ENCODE peak calls at places on chromosomes 7 and 10, in nine cellular contexts. C is MM.1S, R is right atrium auricular region, I is lung, X is spleen, J is mammary epithelial cell, F is GM23338, A is IMR-90, U is HepG2. E is an unnamed sample.

GRCh38 chr7:19552576-19552975 is 156.3 kb downstream of the POLR1F start:
- DNase-seq in F (no peak), U (no peak), C (no peak), J (no peak), A (no peak), I (no peak), X (no peak), R (no peak), E (no peak)

GRCh38 chr10:37734971-37735370 is 122.4 kb downstream of the ZNF248 start:
- DNase-seq in R (no peak), F (no peak), I (no peak), C (no peak), X (no peak), A (peak; percentile 12), U (peak; percentile 72), J (peak; percentile 23), E (no peak)

GRCh38 chr7:73715648-73716317 is 3.7 kb downstream of the STX1A start:
- DNase-seq in J (peak; percentile 96), X (no peak), F (no peak), A (peak; percentile 98), C (no peak), R (no peak), U (peak; percentile 90), I (no peak), E (peak; percentile 84)

GRCh38 chr7:31171216-31171750 is 119.2 kb downstream of the ADCYAP1R1 start:
- DNase-seq in F (no peak), I (no peak), U (no peak), R (no peak), X (no peak), A (no peak), C (peak; percentile 71), J (no peak), E (no peak)

GRCh38 chr10:116263870-116264269 is 9.1 kb downstream of the GFRA1 start:
- DNase-seq in J (no peak), F (no peak), U (no peak), X (no peak), I (no peak), C (no peak), A (peak; percentile 10), R (no peak), E (no peak)

GRCh38 chr10:78623577-78624215 is 445.1 kb upstream of the ZMIZ1 start:
- DNase-seq in U (peak; percentile 66), C (no peak), R (no peak), J (peak; percentile 74), X (no peak), I (no peak), F (no peak), A (peak; percentile 90), E (peak; percentile 47)

GRCh38 chr7:2200584-2200980 is 32.2 kb downstream of the MAD1L1 start:
- DNase-seq in R (no peak), X (peak; percentile 62), U (no peak), C (no peak), I (no peak), J (no peak), F (no peak), A (no peak), E (no peak)

GRCh38 chr7:101728888-101729883 is 88.2 kb upstream of the CUX1 start:
- DNase-seq in J (no peak), C (no peak), U (peak; percentile 80), F (no peak), X (no peak), R (no peak), I (peak; percentile 65), A (peak; percentile 97), E (no peak)

GRCh38 chr10:124614003-124614659 is 130.0 kb downstream of the FAM53B start:
- DNase-seq in X (no peak), C (no peak), I (no peak), U (no peak), R (no peak), J (no peak), A (no peak), F (no peak), E (no peak)

GRCh38 chr10:49526624-49527023 is 12.3 kb downstream of the ERCC6 start:
- DNase-seq in X (no peak), C (no peak), U (no peak), F (no peak), R (no peak), I (no peak), J (no peak), A (no peak), E (peak; percentile 54)

GRCh38 chr7:54080525-54080924 is 461.6 kb upstream of the VSTM2A start:
- DNase-seq in A (no peak), R (no peak), U (no peak), C (no peak), I (no peak), J (no peak), X (no peak), F (no peak), E (no peak)

GRCh38 chr10:24209421-24209770 is 458 bp downstream of the KIAA1217 start:
- DNase-seq in X (no peak), C (peak; percentile 27), R (peak; percentile 62), J (peak; percentile 70), U (no peak), A (peak; percentile 44), I (no peak), F (no peak), E (peak; percentile 19)

GRCh38 chr10:44908071-44908709 is 2.9 kb upstream of the TMEM72 start:
- DNase-seq in A (peak; percentile 59), R (no peak), X (no peak), F (peak; percentile 54), I (no peak), C (no peak), U (no peak), J (no peak), E (no peak)

GRCh38 chr10:44909910-44910309 is 1.2 kb upstream of the TMEM72 start:
- DNase-seq in A (no peak), U (no peak), I (no peak), R (no peak), X (no peak), C (no peak), F (no peak), J (no peak), E (no peak)

GRCh38 chr10:44907576-44907975 is 3.6 kb upstream of the TMEM72 start:
- DNase-seq in I (no peak), R (no peak), C (no peak), J (no peak), A (no peak), U (no peak), X (no peak), F (no peak), E (no peak)

GRCh38 chr10:44911081-44911540 is at the start of gene TMEM72:
- DNase-seq in F (peak; percentile 61), X (no peak), I (peak; percentile 74), J (no peak), U (peak; percentile 66), A (no peak), R (no peak), C (no peak), E (no peak)

GRCh38 chr10:44908936-44909335 is 2.2 kb upstream of the TMEM72 start:
- DNase-seq in C (no peak), J (no peak), R (no peak), X (no peak), U (no peak), I (no peak), A (no peak), F (no peak), E (no peak)
- H3K27me3 ChIP-seq in C (no peaks in the 10 kb centered on the region), J (peaks cover 4% of the 10 kb centered on the region), R (no peaks in the 10 kb centered on the region), X (no peaks in the 10 kb centered on the region), U (peaks cover 2% of the 10 kb centered on the region), I (no peaks in the 10 kb centered on the region), A (peaks cover 54% of the 10 kb centered on the region), F (no peaks in the 10 kb centered on the region), E (peaks cover 18% of the 10 kb centered on the region)

GRCh38 chr7:130961128-130961601 is 227.2 kb upstream of the KLF14 start:
- DNase-seq in R (no peak), A (peak; percentile 77), U (no peak), J (peak; percentile 96), I (no peak), F (no peak), X (peak; percentile 74), C (peak; percentile 97), E (no peak)

GRCh38 chr7:130962109-130962508 is 228.1 kb upstream of the KLF14 start:
- DNase-seq in J (no peak), F (no peak), I (no peak), U (no peak), A (no peak), X (no peak), R (no peak), C (no peak), E (no peak)

GRCh38 chr7:130966246-130967009 is 232.4 kb upstream of the KLF14 start:
- DNase-seq in X (no peak), U (no peak), I (no peak), R (no peak), F (no peak), C (no peak), J (no peak), A (peak; percentile 85), E (no peak)

GRCh38 chr7:130963349-130963748 is 229.3 kb upstream of the KLF14 start:
- DNase-seq in U (no peak), J (no peak), A (no peak), R (no peak), X (no peak), I (no peak), C (no peak), F (peak; percentile 37), E (no peak)

GRCh38 chr7:130965515-130965914 is 231.5 kb upstream of the KLF14 start:
- DNase-seq in C (no peak), U (no peak), I (no peak), J (no peak), A (no peak), R (no peak), F (no peak), X (no peak), E (no peak)
- TF ChIP-seq CTCF in C (no peak), U (no peak), I (no peak), J (no peak), A (no peak), R (no peak), F (no peak), X (no peak), E (no peak)

DNA sequence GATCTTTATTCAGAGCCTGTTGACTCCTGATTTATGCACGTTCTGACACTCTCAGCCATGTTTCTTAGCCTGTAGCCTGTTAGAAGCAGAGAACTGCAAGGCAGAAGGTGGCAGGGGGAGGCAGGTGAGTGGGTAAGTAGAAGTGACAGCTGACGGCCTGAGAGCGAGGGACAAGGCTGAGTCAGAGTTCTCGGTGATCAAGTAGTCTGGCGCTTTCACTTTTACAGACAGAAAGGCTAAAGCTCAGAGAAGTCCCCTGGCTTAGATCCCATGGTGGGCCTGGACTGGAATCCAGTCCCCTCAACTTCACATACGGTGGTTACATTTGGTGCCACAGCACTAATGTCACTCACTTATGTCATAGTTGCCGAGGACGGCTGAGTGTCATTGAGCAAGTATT is 139.0 kb downstream of the TACC2 start:
- DNase-seq in X (no peak), R (no peak), I (no peak), A (peak; percentile 59), F (no peak), U (no peak), C (peak; percentile 12), J (no peak), E (no peak)
- H3K4me3 ChIP-seq in X (peak overlapping the region; percentile 14), R (peak overlapping the region; percentile 10), I (peak overlapping the region; percentile 35), A (peak overlapping the region; percentile 43), F (no peak overlapping the region), U (no peak overlapping the region), C (no peak overlapping the region), J (no peak overlapping the region), E (no peak overlapping the region)

DNA sequence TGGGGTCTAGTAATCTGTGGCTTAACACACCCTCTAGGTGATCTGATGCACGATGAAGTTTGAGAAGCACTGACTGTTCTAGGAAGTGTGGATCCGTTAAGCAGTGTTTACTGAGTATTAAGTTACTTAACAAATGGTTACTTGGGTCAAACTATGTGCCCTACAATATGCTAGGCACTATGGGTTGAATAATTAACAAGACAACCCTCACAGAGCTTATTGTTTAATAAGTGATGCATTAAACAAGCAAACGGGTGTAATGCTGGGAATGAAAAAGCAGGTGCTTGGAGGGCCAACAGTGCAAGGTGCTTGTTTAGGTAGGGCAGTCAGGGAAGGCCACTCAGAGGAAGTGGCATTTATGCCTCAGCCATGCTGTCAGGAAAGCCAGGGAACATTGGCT is 378.0 kb upstream of the PODXL start:
- DNase-seq in X (no peak), F (no peak), U (no peak), C (no peak), R (no peak), J (no peak), A (no peak), I (no peak), E (no peak)
- H3K27me3 ChIP-seq in X (no peaks in the 10 kb centered on the region), F (no peaks in the 10 kb centered on the region), U (no peaks in the 10 kb centered on the region), C (no peaks in the 10 kb centered on the region), R (no peaks in the 10 kb centered on the region), J (no peaks in the 10 kb centered on the region), A (no peaks in the 10 kb centered on the region), I (no peaks in the 10 kb centered on the region), E (no peaks in the 10 kb centered on the region)